ENCODE peak calls at places on chromosomes 6 and 20, in seven cellular contexts. I, M, S, U, X, G and O are unnamed samples.

GRCh38 chr20:52448513-52448912 is 256.9 kb upstream of the ZFP64 start:
- DNase-seq in U (no peak), X (no peak), S (no peak), I (no peak), M (no peak), G (no peak), O (no peak)

GRCh38 chr6:108596947-108597346 is 36.2 kb downstream of the FOXO3 start:
- DNase-seq in X (no peak), U (no peak), M (no peak), I (no peak), G (no peak), S (no peak), O (no peak)

GRCh38 chr20:62367483-62368302 is 581 bp upstream of the LAMA5 start:
- DNase-seq in U (peak), G (peak), X (no peak), S (no peak), M (peak), I (no peak), O (no peak)

GRCh38 chr6:169536446-169537170 is 165.2 kb downstream of the WDR27 start:
- DNase-seq in S (no peak), U (no peak), X (no peak), I (peak), M (no peak), G (no peak), O (no peak)

GRCh38 chr6:160362556-160362955 is 14.4 kb downstream of the SLC22A3 start:
- DNase-seq in S (no peak), X (peak), M (no peak), G (peak), I (no peak), U (no peak), O (no peak)

GRCh38 chr6:163001341-163001740 is 273.6 kb downstream of the PACRG start:
- DNase-seq in G (no peak), U (no peak), X (no peak), I (peak), M (no peak), S (no peak), O (no peak)

GRCh38 chr6:43274916-43275597 is 23.0 kb upstream of the SLC22A7 start:
- DNase-seq in G (no peak), M (no peak), S (no peak), I (no peak), X (peak), U (no peak), O (no peak)

GRCh38 chr20:44403194-44404112 is 48.0 kb downstream of the HNF4A start:
- DNase-seq in M (no peak), I (no peak), U (no peak), S (no peak), X (no peak), G (no peak), O (no peak)

GRCh38 chr6:144695858-144696533 is 410.9 kb downstream of the UTRN start:
- DNase-seq in X (no peak), M (no peak), G (no peak), S (no peak), U (no peak), I (no peak), O (no peak)

GRCh38 chr6:118468682-118469465 is 79.2 kb upstream of the PLN start:
- DNase-seq in X (no peak), G (no peak), I (peak), S (peak), M (no peak), U (no peak), O (no peak)

GRCh38 chr6:6771224-6771915 is 182.8 kb downstream of the LY86 start:
- DNase-seq in S (no peak), X (no peak), U (no peak), M (no peak), G (no peak), I (no peak), O (no peak)

GRCh38 chr20:50409495-50409894 is 100.7 kb upstream of the PTPN1 start:
- DNase-seq in M (no peak), S (no peak), U (no peak), G (no peak), X (no peak), I (no peak), O (peak)

GRCh38 chr20:38726849-38727601 is 2.7 kb downstream of the SLC32A1 start:
- DNase-seq in M (no peak), U (no peak), X (no peak), S (no peak), I (no peak), G (no peak), O (no peak)

GRCh38 chr6:169487579-169488205 is 214.1 kb downstream of the WDR27 start:
- DNase-seq in S (no peak), U (no peak), G (no peak), I (peak), X (no peak), M (no peak), O (no peak)

GRCh38 chr6:122789862-122790739 is 1.0 kb downstream of the SMPDL3A start:
- DNase-seq in U (peak), S (peak), X (peak), G (peak), M (no peak), I (peak), O (peak)

GRCh38 chr6:50819906-50820589 is 1.4 kb downstream of the TFAP2B start:
- DNase-seq in I (no peak), X (peak), U (peak), G (no peak), M (no peak), S (no peak), O (no peak)

GRCh38 chr6:36127462-36128016 is 2.8 kb upstream of the MAPK13 start:
- DNase-seq in U (peak), G (no peak), X (peak), M (no peak), S (peak), I (peak), O (no peak)

GRCh38 chr6:118387921-118388701 is 160.0 kb upstream of the PLN start:
- DNase-seq in X (no peak), M (no peak), U (no peak), I (peak), S (no peak), G (no peak), O (no peak)

GRCh38 chr20:49132995-49133451 is 55.1 kb downstream of the STAU1 start:
- DNase-seq in S (peak), X (no peak), I (peak), M (no peak), G (no peak), U (no peak), O (peak)

GRCh38 chr6:108684809-108685329 is 124.2 kb downstream of the FOXO3 start:
- DNase-seq in I (peak), G (no peak), M (no peak), X (no peak), S (no peak), U (no peak), O (no peak)

GRCh38 chr6:106972500-106972899 is 2.0 kb downstream of the CD24 start:
- DNase-seq in U (no peak), X (no peak), G (no peak), M (no peak), S (peak), I (peak), O (no peak)
- H3K27ac ChIP-seq in U (peak), X (no peak), G (no peak), M (no peak), S (peak), I (no peak), O (no peak)

GRCh38 chr6:39243809-39244208 is 14.5 kb upstream of the KCNK5 start:
- DNase-seq in I (no peak), U (peak), M (peak), G (no peak), S (no peak), X (no peak), O (peak)

GRCh38 chr6:39250507-39250906 is 21.2 kb upstream of the KCNK5 start:
- DNase-seq in G (no peak), U (no peak), I (no peak), X (no peak), S (no peak), M (no peak), O (no peak)

GRCh38 chr6:39251406-39251805 is 22.1 kb upstream of the KCNK5 start:
- DNase-seq in M (no peak), S (no peak), I (no peak), X (no peak), U (no peak), G (no peak), O (no peak)

GRCh38 chr6:39247667-39248194 is 18.5 kb upstream of the KCNK5 start:
- DNase-seq in X (no peak), S (no peak), U (no peak), M (no peak), I (no peak), G (no peak), O (no peak)
- H3K27ac ChIP-seq in X (no peak), S (no peak), U (no peak), M (no peak), I (no peak), G (no peak), O (no peak)

DNA sequence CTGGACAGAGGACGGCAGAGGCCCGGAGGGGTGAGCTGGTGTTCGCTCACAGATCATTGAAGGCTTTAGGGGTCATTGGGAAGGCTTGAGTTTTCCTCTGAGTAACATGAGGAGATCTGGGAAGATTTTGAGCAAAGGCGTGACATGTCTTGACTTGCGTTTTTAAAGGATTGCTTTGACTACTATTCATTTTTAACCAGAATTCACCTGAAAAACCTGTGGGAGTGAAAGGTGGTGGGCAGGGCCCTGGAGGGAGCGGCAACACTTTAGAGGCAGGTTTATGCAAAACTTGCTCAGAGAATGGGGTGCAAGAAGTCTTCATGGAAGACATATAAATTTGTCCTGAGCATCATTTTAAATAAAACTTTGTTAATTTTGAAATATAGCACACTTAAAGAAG is 72.2 kb upstream of the EEF1E1 start:
- DNase-seq in S (no peak), I (no peak), U (no peak), X (no peak), M (no peak), G (no peak), O (no peak)
- H3K27ac ChIP-seq in S (no peak), I (no peak), U (no peak), X (no peak), M (no peak), G (no peak), O (no peak)

GRCh38 chr6:31734247-31734702 is 2.1 kb downstream of the CLIC1 start:
- DNase-seq in G (no peak), S (no peak), I (no peak), M (no peak), U (peak), X (no peak), O (no peak)
- H3K27ac ChIP-seq in G (peak), S (peak), I (peak), M (peak), U (peak), X (peak), O (peak)

GRCh38 chr6:33251390-33252012 is 20.2 kb downstream of the VPS52 start:
- DNase-seq in I (peak), X (no peak), M (peak), U (no peak), G (no peak), S (no peak), O (no peak)

GRCh38 chr6:33259032-33259431 is 12.6 kb downstream of the VPS52 start:
- DNase-seq in G (no peak), S (no peak), I (no peak), M (no peak), X (no peak), U (no peak), O (no peak)

GRCh38 chr6:33250731-33251130 is 20.9 kb downstream of the VPS52 start:
- DNase-seq in M (peak), I (no peak), S (no peak), G (no peak), X (no peak), U (no peak), O (no peak)

GRCh38 chr6:33252758-33253157 is 18.9 kb downstream of the VPS52 start:
- DNase-seq in M (no peak), X (no peak), G (no peak), I (peak), U (no peak), S (no peak), O (no peak)

GRCh38 chr6:33254591-33254990 is 17.1 kb downstream of the VPS52 start:
- DNase-seq in G (no peak), U (no peak), I (no peak), X (no peak), M (peak), S (no peak), O (no peak)
- H3K27ac ChIP-seq in G (no peak), U (no peak), I (no peak), X (no peak), M (no peak), S (peak), O (no peak)

GRCh38 chr6:14766595-14766994 is 479.3 kb upstream of the JARID2 start:
- DNase-seq in X (no peak), I (no peak), U (no peak), S (no peak), G (no peak), M (no peak), O (no peak)
- H3K27ac ChIP-seq in X (no peak), I (no peak), U (no peak), S (peak), G (no peak), M (no peak), O (no peak)

GRCh38 chr6:39026175-39026574 is 22.4 kb upstream of the GLP1R start:
- DNase-seq in G (no peak), X (no peak), S (no peak), M (no peak), U (no peak), I (no peak), O (no peak)
- H3K27ac ChIP-seq in G (no peak), X (no peak), S (no peak), M (no peak), U (no peak), I (no peak), O (no peak)

GRCh38 chr6:90716345-90716744 is 129.5 kb upstream of the MAP3K7 start:
- DNase-seq in U (no peak), X (no peak), M (no peak), S (no peak), I (no peak), G (no peak), O (no peak)
- H3K27ac ChIP-seq in U (no peak), X (no peak), M (no peak), S (no peak), I (no peak), G (no peak), O (no peak)